ENCODE peak calls at places on chromosomes 16 and 17, in four cellular contexts. T, Q, L and O are unnamed samples.

GRCh38 chr17:63598284-63598683 is 2.4 kb upstream of the TACO1 start:
- ATAC-seq in L (no peak), T (no peak), Q (no peak), O (no peak)

GRCh38 chr17:17075037-17075755 is 32.9 kb downstream of the MPRIP start:
- ATAC-seq in T (no peak), Q (peak), L (no peak), O (peak)

GRCh38 chr16:2429771-2430663 is 770 bp downstream of the CCNF start:
- ATAC-seq in T (peak), L (peak), Q (peak), O (no peak)

GRCh38 chr16:87335968-87336849 is 19.0 kb upstream of the C16orf95 start:
- ATAC-seq in Q (no peak), T (no peak), L (peak), O (no peak)

GRCh38 chr16:30948087-30948955 is 547 bp upstream of the ORAI3 start:
- ATAC-seq in L (peak), T (peak), Q (peak), O (peak)

GRCh38 chr17:41667280-41668008 is 21.2 kb upstream of the EIF1 start:
- ATAC-seq in Q (no peak), L (peak), T (no peak), O (no peak)

GRCh38 chr17:18247613-18248001 is 10.9 kb downstream of the FLII start:
- ATAC-seq in Q (no peak), T (no peak), L (no peak), O (peak)

GRCh38 chr16:89845417-89845816 is 17.1 kb downstream of the SPIRE2 start:
- ATAC-seq in T (no peak), L (no peak), Q (no peak), O (no peak)

GRCh38 chr16:75064403-75065148 is 52.0 kb downstream of the LDHD start:
- ATAC-seq in T (no peak), Q (peak), L (peak), O (no peak)

GRCh38 chr16:10979717-10980601 is 35.6 kb downstream of the CLEC16A start:
- ATAC-seq in Q (peak), L (peak), T (no peak), O (peak)

DNA sequence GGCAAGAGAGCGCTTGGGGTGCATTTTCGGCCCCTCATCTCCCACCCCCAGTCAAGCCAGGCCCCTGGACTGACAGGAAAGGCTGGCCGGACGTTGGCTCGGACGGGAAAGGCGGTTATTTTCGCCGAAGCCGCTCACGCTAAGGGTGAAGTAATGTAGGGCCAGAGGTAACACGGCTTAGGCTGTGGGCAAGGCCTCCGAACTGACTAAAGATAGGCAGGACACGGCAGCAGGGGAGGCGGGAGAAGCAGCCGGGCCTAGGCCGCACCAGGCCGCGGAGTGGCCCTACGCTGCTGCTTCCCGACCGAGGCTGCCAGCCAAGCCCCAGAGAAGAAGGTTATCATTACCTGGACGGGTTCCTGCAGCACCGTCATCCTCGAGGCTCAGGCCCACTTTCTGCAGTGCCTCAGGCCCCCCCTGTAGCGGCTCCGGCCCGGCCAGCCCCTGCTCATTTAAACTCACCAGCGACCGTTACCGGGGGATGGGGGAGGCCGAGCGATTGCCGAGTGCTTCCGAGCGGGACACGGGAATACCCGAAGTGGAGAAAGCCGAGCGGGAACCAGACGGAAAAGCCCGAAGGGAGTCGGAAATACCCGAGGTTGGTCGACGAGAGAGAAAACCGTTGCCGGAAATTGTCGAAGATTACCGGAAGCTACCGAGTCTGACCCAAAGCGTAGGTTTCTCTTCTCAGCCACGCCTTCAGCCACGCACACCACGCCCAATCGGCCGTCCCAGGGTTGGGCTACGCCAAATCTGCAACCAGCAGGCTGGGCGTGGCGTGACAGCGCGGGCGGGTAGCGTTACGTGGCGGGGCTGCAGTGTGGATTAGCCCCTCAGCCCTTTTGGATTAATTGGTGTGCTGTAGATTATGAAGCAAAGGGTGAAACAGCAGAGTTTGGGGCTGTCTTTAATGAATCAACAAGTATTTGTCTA is at the start of gene CDC27:
- ATAC-seq in L (peak), T (peak), Q (peak), O (peak)
- TF ChIP-seq POLR2A in L (peak), T (peak), Q (no peak), O (no peak)

GRCh38 chr16:57815987-57816745 is 13.9 kb upstream of the KIFC3 start:
- ATAC-seq in L (no peak), T (peak), Q (peak), O (peak)
- TF ChIP-seq EP300 in L (no peak), T (peak), Q (peak), O (no peak)

GRCh38 chr16:67530013-67530939 is 1.6 kb downstream of the RIPOR1 start:
- ATAC-seq in Q (peak), T (peak), L (peak), O (peak)

GRCh38 chr16:67531247-67531646 is 2.6 kb downstream of the RIPOR1 start:
- ATAC-seq in L (no peak), T (no peak), Q (peak), O (no peak)

GRCh38 chr16:67529639-67530012 is 997 bp downstream of the RIPOR1 start:
- ATAC-seq in T (peak), L (no peak), Q (peak), O (peak)

GRCh38 chr16:67528222-67528869 is at the start of gene RIPOR1:
- ATAC-seq in Q (peak), L (peak), T (peak), O (peak)

DNA sequence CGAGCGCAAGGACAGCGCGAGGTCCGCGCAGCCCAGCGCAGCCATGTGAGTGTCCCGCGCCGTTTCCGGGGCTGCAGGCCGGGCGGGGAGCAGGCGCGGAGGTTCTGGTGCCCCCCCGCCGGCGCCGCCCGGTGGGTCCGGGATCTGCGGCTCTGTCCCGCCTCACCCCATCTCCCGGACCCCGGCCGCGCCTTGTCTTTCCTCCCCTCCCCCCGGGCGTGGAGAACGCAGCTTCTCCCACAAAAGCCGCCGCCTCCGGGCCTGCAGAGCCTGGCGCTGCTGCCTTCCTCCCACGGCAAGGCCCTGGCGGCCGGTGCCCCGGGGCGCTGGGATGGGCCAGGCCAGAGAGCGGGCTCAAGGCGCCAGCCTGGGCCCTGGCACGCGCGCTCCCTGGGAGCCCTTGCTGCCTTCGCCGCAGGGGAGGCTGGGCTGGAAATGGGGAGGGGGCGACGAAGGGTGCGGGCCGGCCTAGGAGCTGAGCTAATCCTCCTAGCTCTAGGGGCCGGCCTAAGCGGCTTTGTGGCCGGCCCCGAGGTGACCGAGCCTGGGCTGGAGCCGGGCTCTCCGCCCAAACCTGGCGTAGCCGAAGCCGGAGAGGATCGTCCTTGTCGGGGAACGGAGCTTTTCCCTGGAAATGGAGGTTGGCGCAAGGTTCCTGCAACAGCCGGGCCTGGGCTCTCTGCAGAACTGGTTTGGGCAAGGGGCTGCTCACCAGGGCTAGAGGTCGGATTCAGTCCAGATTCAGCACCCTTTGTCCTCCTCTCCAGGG is 425 bp downstream of the RIPOR1 start:
- ATAC-seq in T (peak), L (peak), Q (peak), O (peak)
- TF ChIP-seq POLR2A in T (peak), L (peak), Q (peak), O (peak)

GRCh38 chr17:65193305-65194293 is 56.4 kb downstream of the RGS9 start:
- ATAC-seq in Q (no peak), T (no peak), L (no peak), O (no peak)

GRCh38 chr17:65195716-65196115 is 58.5 kb downstream of the RGS9 start:
- ATAC-seq in T (no peak), Q (no peak), L (no peak), O (no peak)

GRCh38 chr17:65190467-65191095 is 53.4 kb downstream of the RGS9 start:
- ATAC-seq in L (no peak), Q (no peak), T (no peak), O (no peak)

GRCh38 chr17:65194670-65195334 is 57.6 kb downstream of the RGS9 start:
- ATAC-seq in L (peak), Q (no peak), T (no peak), O (no peak)

DNA sequence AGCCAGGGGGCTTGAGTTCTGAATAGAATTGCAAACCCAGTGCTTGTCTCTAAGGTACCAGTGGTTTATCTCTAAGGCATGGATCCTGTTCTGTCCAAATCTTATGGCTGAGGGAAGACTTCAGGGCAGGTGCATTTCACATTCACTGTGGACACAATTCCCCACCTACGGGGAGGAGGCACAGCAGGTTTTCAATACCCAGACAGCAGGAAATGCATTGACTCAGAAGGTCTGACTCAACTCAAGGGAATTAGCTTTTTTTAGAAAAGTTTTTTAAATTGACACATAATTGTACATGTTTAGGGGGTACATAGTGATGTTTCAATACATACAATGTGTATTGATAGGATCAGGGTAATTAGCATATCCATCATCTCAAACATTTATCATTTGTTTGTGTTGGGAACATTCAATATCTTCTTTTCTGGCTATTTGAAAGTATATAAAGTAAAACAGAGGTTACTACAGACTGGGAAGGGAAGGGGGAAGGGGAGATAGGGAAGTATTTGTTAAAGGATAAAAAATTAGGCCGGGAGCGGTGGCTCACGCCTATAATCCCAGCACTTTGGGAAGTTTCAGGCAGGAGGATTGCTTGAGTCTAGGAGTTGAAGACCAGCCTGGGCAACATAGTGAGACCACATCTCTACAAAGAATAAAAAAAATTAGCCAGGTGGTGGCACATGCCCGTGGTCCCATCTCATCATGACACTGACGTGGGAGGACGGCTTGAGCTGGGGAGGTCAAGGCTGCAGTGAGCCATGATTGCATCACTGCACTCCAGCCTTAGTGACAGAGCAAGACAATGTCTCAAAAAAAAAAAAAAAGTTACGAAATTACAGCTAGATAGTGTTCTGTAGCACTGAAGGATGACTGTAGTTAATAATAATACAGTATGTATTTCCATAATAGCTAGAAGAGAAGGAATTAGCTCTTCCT is 54.9 kb downstream of the RGS9 start:
- ATAC-seq in Q (no peak), T (peak), L (no peak), O (no peak)
- TF ChIP-seq EP300 in Q (no peak), T (no peak), L (no peak), O (no peak)